ENCODE peak calls at places on chromosome 9, in four cellular contexts. M is heart right ventricle, A is A549, U is right lobe of liver. Q is an unnamed sample.

GRCh38 chr9:1979815-1980367 is 35.3 kb upstream of the SMARCA2 start:
- DNase-seq in M (peak), A (no peak), U (peak), Q (no peak)

GRCh38 chr9:78601957-78602565 is 305.1 kb downstream of the PSAT1 start:
- DNase-seq in M (no peak), A (no peak), U (no peak), Q (no peak)

GRCh38 chr9:70144131-70144503 is 100.5 kb downstream of the MAMDC2 start:
- DNase-seq in M (no peak), A (no peak), U (no peak), Q (no peak)

GRCh38 chr9:120932086-120932818 is 5.7 kb upstream of the TRAF1 start:
- DNase-seq in M (no peak), A (no peak), U (no peak), Q (no peak)

GRCh38 chr9:116286287-116286686 is 132.7 kb downstream of the PAPPA start:
- DNase-seq in M (no peak), A (no peak), U (no peak), Q (no peak)

GRCh38 chr9:98866435-98867108 is 59.1 kb downstream of the GALNT12 start:
- DNase-seq in M (no peak), A (no peak), U (no peak), Q (no peak)

GRCh38 chr9:15211160-15211993 is 95.6 kb downstream of the TTC39B start:
- DNase-seq in M (no peak), A (peak), U (no peak), Q (no peak)

GRCh38 chr9:130865921-130866320 is 30.7 kb downstream of the QRFP start:
- DNase-seq in M (no peak), A (no peak), U (no peak), Q (no peak)

GRCh38 chr9:71656496-71656895 is 111.8 kb downstream of the CEMIP2 start:
- DNase-seq in M (no peak), A (no peak), U (no peak), Q (no peak)

DNA sequence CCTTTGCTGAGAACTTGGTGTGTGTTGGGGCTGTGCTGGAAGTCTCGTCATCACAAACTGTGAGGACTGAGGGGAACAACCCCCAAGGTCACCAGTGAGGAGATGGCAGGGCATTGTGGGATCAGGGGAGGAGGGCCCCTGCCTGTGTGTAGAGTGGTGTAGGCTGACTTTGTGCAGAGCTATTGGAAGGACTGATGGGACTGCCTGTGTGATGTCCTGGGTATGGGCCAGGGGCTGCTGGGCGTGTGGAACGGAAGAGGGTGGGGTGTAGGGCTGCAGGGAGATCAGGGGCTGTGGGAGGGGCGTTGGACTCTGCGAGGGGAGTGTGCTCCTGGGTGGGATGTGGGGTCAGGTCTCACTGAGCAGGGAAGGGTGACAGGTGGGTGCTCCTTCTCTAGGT is 3.6 kb downstream of the WNK2 start:
- DNase-seq in M (peak), A (no peak), U (no peak), Q (no peak)
- H3K27ac ChIP-seq in M (peak), A (no peak), U (no peak), Q (no peak)

GRCh38 chr9:33294670-33295432 is 4.5 kb downstream of the NFX1 start:
- DNase-seq in M (no peak), A (no peak), U (no peak), Q (no peak)

GRCh38 chr9:33295571-33295970 is 5.3 kb downstream of the NFX1 start:
- DNase-seq in M (no peak), A (no peak), U (no peak), Q (no peak)

GRCh38 chr9:33300546-33300945 is 10.2 kb downstream of the NFX1 start:
- DNase-seq in M (no peak), A (no peak), U (no peak), Q (no peak)

GRCh38 chr9:33293782-33294181 is 3.5 kb downstream of the NFX1 start:
- DNase-seq in M (no peak), A (no peak), U (no peak), Q (no peak)

GRCh38 chr9:33297455-33297854 is 7.1 kb downstream of the NFX1 start:
- DNase-seq in M (no peak), A (no peak), U (no peak), Q (no peak)
- H3K4me3 ChIP-seq in M (no peak), A (no peak), U (no peak), Q (no peak)

DNA sequence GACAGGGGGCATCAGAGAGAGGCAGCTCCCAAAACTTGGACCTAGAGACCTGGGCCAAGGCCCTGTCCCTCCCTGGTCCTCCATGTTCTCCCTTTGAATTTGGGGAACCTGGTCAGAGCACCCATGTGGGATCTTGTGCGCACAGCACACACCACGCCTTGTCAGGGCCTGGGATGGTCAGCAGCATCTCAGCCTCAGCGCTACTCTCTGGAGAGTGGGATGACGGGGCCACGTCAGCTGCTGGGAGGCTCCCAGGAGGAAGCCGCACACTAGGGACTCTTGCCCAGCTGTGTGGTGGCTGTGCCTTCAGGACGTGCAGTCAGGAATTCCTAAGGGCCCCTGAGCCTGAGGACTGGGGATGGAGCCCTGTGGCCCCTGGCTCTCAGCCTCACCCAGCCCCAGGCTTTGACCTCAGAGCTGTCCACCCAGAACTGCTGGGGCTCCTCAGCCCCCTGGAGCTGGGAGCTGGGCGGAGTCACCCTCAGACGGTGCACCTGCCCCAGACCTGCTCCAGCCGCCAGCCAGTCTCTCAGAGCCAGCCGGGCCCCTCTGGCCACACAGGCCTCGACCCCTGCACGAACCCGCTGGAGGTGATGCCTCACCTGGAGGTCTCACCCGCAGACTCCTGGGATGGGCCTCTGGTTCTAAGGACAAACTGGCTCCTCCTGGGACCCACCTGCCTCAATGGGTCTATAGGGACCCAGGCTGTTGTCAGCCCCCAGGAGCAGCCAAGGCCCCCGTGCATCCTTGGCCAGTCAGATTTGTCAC is 38.3 kb upstream of the EGFL7 start:
- DNase-seq in M (peak), A (no peak), U (peak), Q (no peak)
- H3K27ac ChIP-seq in M (peak), A (peak), U (peak), Q (no peak)

GRCh38 chr9:36150529-36151305 is 14.2 kb downstream of the GLIPR2 start:
- DNase-seq in M (no peak), A (no peak), U (no peak), Q (no peak)
- H3K4me3 ChIP-seq in M (peak), A (no peak), U (no peak), Q (no peak)

Q was measured in thoracic aorta.